ENCODE peak calls at places on chromosomes 16 and 17, in four cellular contexts. Z, Y, J and R are unnamed samples.

GRCh38 chr16:55478827-55479559 is at the start of gene MMP2:
- DNase-seq in Z (no peak), Y (no peak), J (peak), R (no peak)

GRCh38 chr17:17322516-17323510 is 19.6 kb downstream of the NT5M start:
- DNase-seq in Z (no peak), Y (no peak), J (no peak), R (no peak)

GRCh38 chr16:66973716-66974115 is 12.7 kb downstream of the CES3 start:
- DNase-seq in Z (no peak), Y (no peak), J (no peak), R (no peak)

GRCh38 chr16:83296505-83296904 is 511.3 kb upstream of the HSBP1 start:
- DNase-seq in Z (no peak), Y (no peak), J (no peak), R (no peak)

GRCh38 chr16:87114832-87115231 is 202.4 kb downstream of the C16orf95 start:
- DNase-seq in Z (no peak), Y (no peak), J (no peak), R (no peak)

GRCh38 chr17:10062757-10063385 is 135.5 kb downstream of the GAS7 start:
- DNase-seq in Z (no peak), Y (no peak), J (no peak), R (no peak)

GRCh38 chr17:78839762-78840529 is 668 bp downstream of the USP36 start:
- DNase-seq in Z (no peak), Y (peak), J (peak), R (peak)

GRCh38 chr17:44030482-44030881 is 15.7 kb upstream of the TMEM101 start:
- DNase-seq in Z (no peak), Y (no peak), J (no peak), R (no peak)

GRCh38 chr17:37609170-37610040 is at the start of gene SYNRG:
- DNase-seq in Z (peak), Y (peak), J (peak), R (peak)

GRCh38 chr16:66044089-66044488 is 322.4 kb upstream of the CDH5 start:
- DNase-seq in Z (no peak), Y (no peak), J (no peak), R (no peak)

GRCh38 chr16:50093607-50094570 is 28.1 kb downstream of the HEATR3 start:
- DNase-seq in Z (no peak), Y (no peak), J (no peak), R (no peak)

GRCh38 chr17:78127888-78128615 is 503 bp downstream of the TMC6 start:
- DNase-seq in Z (no peak), Y (peak), J (peak), R (no peak)

GRCh38 chr16:57297856-57298255 is 13.4 kb upstream of the PLLP start:
- DNase-seq in Z (no peak), Y (peak), J (no peak), R (no peak)

GRCh38 chr17:67717192-67717623 is 528 bp upstream of the NOL11 start:
- DNase-seq in Z (no peak), Y (no peak), J (no peak), R (no peak)

GRCh38 chr17:3815122-3815521 is 14.1 kb upstream of the ITGAE start:
- DNase-seq in Z (no peak), Y (no peak), J (no peak), R (no peak)

GRCh38 chr17:31390748-31391495 is 553 bp upstream of the RAB11FIP4 start:
- DNase-seq in Z (no peak), Y (no peak), J (peak), R (no peak)

GRCh38 chr16:71540-72341 is 690 bp downstream of the RHBDF1 start:
- DNase-seq in Z (no peak), Y (no peak), J (peak), R (no peak)

GRCh38 chr17:33436321-33436720 is 143.2 kb upstream of the ASIC2 start:
- DNase-seq in Z (no peak), Y (no peak), J (no peak), R (no peak)

GRCh38 chr17:81380117-81380516 is 15.1 kb upstream of the BAHCC1 start:
- DNase-seq in Z (no peak), Y (no peak), J (no peak), R (no peak)

GRCh38 chr17:62083651-62084050 is 18.6 kb upstream of the MED13 start:
- DNase-seq in Z (no peak), Y (no peak), J (no peak), R (no peak)

GRCh38 chr17:80881321-80881720 is 110.3 kb upstream of the CHMP6 start:
- DNase-seq in Z (no peak), Y (no peak), J (no peak), R (no peak)

GRCh38 chr17:50565559-50566350 is 5.2 kb downstream of the CACNA1G start:
- DNase-seq in Z (no peak), Y (no peak), J (no peak), R (no peak)

GRCh38 chr17:40932608-40933007 is 4.8 kb downstream of the KRT23 start:
- DNase-seq in Z (no peak), Y (no peak), J (no peak), R (no peak)

GRCh38 chr17:55812323-55812722 is 61.5 kb downstream of the PCTP start:
- DNase-seq in Z (no peak), Y (no peak), J (no peak), R (no peak)

GRCh38 chr16:88318521-88318920 is 64.2 kb upstream of the ZNF469 start:
- DNase-seq in Z (no peak), Y (no peak), J (no peak), R (no peak)

GRCh38 chr17:66737524-66737923 is 97.4 kb upstream of the CACNG5 start:
- DNase-seq in Z (no peak), Y (no peak), J (peak), R (no peak)

GRCh38 chr17:78797213-78797612 is 15.1 kb upstream of the CYTH1 start:
- DNase-seq in Z (no peak), Y (no peak), J (no peak), R (no peak)